ENCODE peak calls at places on chromosome 16, in seven cellular contexts. R is left lung; C is stimulated activated CD8-positive, alpha-beta memory T cell treated with anti-CD3 and anti-CD28 coated beads, Interleukin-7, amount 100 ng/mL, for 24 hours; L is naive thymus-derived CD4-positive, alpha-beta T cell; A is psoas muscle; X is A673; T is T1000. D is an unnamed sample.

GRCh38 chr16:68257251-68257905 is 6.9 kb upstream of the SLC7A6 start:
- DNase-seq in R (no peak), L (no peak), T (no peak), C (no peak), A (peak; percentile 81), X (no peak), D (no peak)

GRCh38 chr16:56795011-56795410 is 65.1 kb downstream of the NUP93 start:
- DNase-seq in T (no peak), A (no peak), X (no peak), L (no peak), R (no peak), C (no peak), D (no peak)

GRCh38 chr16:26863971-26864370 is 202.8 kb upstream of the C16orf82 start:
- DNase-seq in L (no peak), A (no peak), C (no peak), T (no peak), X (no peak), R (no peak), D (no peak)

GRCh38 chr16:82043680-82044584 is 8.9 kb downstream of the HSD17B2 start:
- DNase-seq in T (no peak), C (no peak), R (no peak), X (peak; percentile 90), A (no peak), L (no peak), D (no peak)

GRCh38 chr16:86297391-86297790 is 212.9 kb upstream of the FOXF1 start:
- DNase-seq in A (no peak), L (no peak), R (peak; percentile 18), T (no peak), C (no peak), X (no peak), D (no peak)

GRCh38 chr16:15874745-15875314 is 13.6 kb downstream of the CEP20 start:
- DNase-seq in R (peak; percentile 42), L (no peak), C (no peak), A (peak; percentile 65), T (no peak), X (peak; percentile 64), D (no peak)

GRCh38 chr16:68756250-68757051 is 19.4 kb downstream of the CDH1 start:
- DNase-seq in C (no peak), R (peak; percentile 67), L (peak; percentile 65), A (no peak), X (no peak), T (no peak), D (no peak)

GRCh38 chr16:77962689-77963088 is 59.7 kb upstream of the CLEC3A start:
- DNase-seq in L (no peak), A (no peak), T (no peak), C (no peak), X (no peak), R (no peak), D (no peak)

GRCh38 chr16:58269526-58269925 is 25.3 kb downstream of the PRSS54 start:
- DNase-seq in C (no peak), X (no peak), T (no peak), R (no peak), A (no peak), L (no peak), D (no peak)

GRCh38 chr16:79089735-79090284 is 510.7 kb downstream of the MAF start:
- DNase-seq in X (no peak), L (peak; percentile 67), A (no peak), C (peak; percentile 38), T (no peak), R (peak; percentile 49), D (no peak)

D was measured in Right ventricle myocardium inferior.